ENCODE peak calls at places on chromosome 7, in seven cellular contexts. U is endothelial cell, W is HFFc6, S is cardiac muscle cell, T is glutamatergic neuron, X is fibroblast of mammary gland, Z is fibroblast of the aortic adventitia. C is an unnamed sample.

GRCh38 chr7:2729043-2729892 is 41.3 kb downstream of the AMZ1 start:
- DNase-seq in U (no peak), W (no peak), S (no peak), T (no peak), X (peak; percentile 47), Z (no peak), C (no peak)

GRCh38 chr7:124959676-124960075 is 30.1 kb upstream of the POT1 start:
- DNase-seq in U (no peak), W (no peak), S (no peak), T (no peak), X (no peak), Z (no peak), C (no peak)

GRCh38 chr7:128073671-128074070 is 42.4 kb upstream of the LRRC4 start:
- DNase-seq in U (no peak), W (no peak), S (no peak), T (no peak), X (no peak), Z (no peak), C (no peak)

GRCh38 chr7:220151-220841 is 27.9 kb downstream of the FAM20C start:
- DNase-seq in U (peak; percentile 23), W (peak; percentile 60), S (peak; percentile 47), T (peak; percentile 61), X (peak; percentile 30), Z (no peak), C (no peak)

GRCh38 chr7:158541330-158542010 is 46.2 kb downstream of the PTPRN2 start:
- DNase-seq in U (no peak), W (no peak), S (no peak), T (no peak), X (no peak), Z (no peak), C (no peak)

GRCh38 chr7:73313521-73313906 is 4.9 kb upstream of the NSUN5 start:
- DNase-seq in U (no peak), W (no peak), S (no peak), T (no peak), X (no peak), Z (no peak), C (no peak)

GRCh38 chr7:127365957-127366315 is 26.6 kb downstream of the ZNF800 start:
- DNase-seq in U (no peak), W (no peak), S (no peak), T (no peak), X (no peak), Z (no peak), C (no peak)

GRCh38 chr7:73992104-73992562 is 35.8 kb upstream of the ELN start:
- DNase-seq in U (no peak), W (peak; percentile 50), S (peak; percentile 28), T (no peak), X (peak; percentile 46), Z (peak; percentile 94), C (no peak)

GRCh38 chr7:7157887-7158271 is 24.5 kb upstream of the C1GALT1 start:
- DNase-seq in U (no peak), W (peak; percentile 71), S (no peak), T (no peak), X (peak; percentile 69), Z (peak; percentile 78), C (no peak)

GRCh38 chr7:126535176-126535575 is 717.6 kb downstream of the GRM8 start:
- DNase-seq in U (no peak), W (no peak), S (no peak), T (no peak), X (no peak), Z (no peak), C (no peak)

GRCh38 chr7:102916426-102916825 is 3.6 kb downstream of the LRRC17 start:
- DNase-seq in U (no peak), W (peak; percentile 62), S (no peak), T (no peak), X (peak; percentile 92), Z (peak; percentile 87), C (no peak)

GRCh38 chr7:41447106-41448042 is 255.5 kb downstream of the INHBA start:
- DNase-seq in U (no peak), W (no peak), S (peak; percentile 5), T (no peak), X (no peak), Z (peak; percentile 30), C (no peak)

GRCh38 chr7:93115796-93116195 is 2.0 kb downstream of the SAMD9 start:
- DNase-seq in U (no peak), W (peak; percentile 62), S (no peak), T (no peak), X (peak; percentile 75), Z (peak; percentile 68), C (no peak)

GRCh38 chr7:33986951-33987948 is 81.9 kb downstream of the BMPER start:
- DNase-seq in U (no peak), W (peak; percentile 97), S (no peak), T (no peak), X (peak; percentile 100), Z (peak; percentile 99), C (no peak)

GRCh38 chr7:136140469-136140868 is 163.3 kb upstream of the MTPN start:
- DNase-seq in U (no peak), W (no peak), S (no peak), T (no peak), X (no peak), Z (no peak), C (no peak)

GRCh38 chr7:128010392-128011078 is 20.7 kb downstream of the LRRC4 start:
- DNase-seq in U (no peak), W (no peak), S (no peak), T (no peak), X (no peak), Z (no peak), C (no peak)

GRCh38 chr7:136004083-136004482 is 26.9 kb upstream of the MTPN start:
- DNase-seq in U (no peak), W (no peak), S (no peak), T (no peak), X (no peak), Z (no peak), C (no peak)

GRCh38 chr7:128266891-128267839 is 26.1 kb downstream of the LEP start:
- DNase-seq in U (peak; percentile 11), W (peak; percentile 72), S (peak; percentile 17), T (peak; percentile 66), X (peak; percentile 59), Z (peak; percentile 78), C (no peak)

GRCh38 chr7:18302077-18302476 is 193.5 kb upstream of the HDAC9 start:
- DNase-seq in U (no peak), W (no peak), S (no peak), T (no peak), X (no peak), Z (no peak), C (no peak)

DNA sequence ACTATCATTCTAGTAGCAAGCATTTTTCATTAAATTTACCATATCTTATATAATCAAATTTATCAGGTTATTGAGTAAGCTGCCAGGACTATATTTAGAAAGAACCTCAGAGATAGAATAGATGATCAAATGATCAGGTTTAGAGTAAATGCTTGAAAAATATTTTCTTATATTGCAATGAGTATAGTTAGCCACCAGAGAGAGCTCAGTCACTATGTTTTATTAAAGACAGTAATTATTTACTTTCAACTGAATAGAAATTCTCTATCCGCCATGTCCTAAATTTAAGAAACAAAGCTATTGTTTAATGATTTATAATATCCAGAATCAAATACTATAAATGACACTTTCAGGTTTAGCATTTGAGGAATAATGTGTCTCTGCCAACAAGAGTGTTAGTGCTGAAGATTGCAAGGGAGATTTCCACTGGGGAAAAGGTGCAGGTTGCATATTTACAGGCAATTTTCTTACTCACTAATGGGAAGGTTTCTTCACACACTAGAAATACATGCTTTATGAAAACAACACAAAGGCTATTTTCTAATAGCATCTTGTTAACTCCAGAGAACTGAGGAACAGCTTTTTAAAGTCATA is 184.7 kb downstream of the DGKB start:
- DNase-seq in U (no peak), W (peak; percentile 13), S (peak; percentile 45), T (no peak), X (peak; percentile 40), Z (peak; percentile 65), C (no peak)
- TF ChIP-seq CTCF in U (peak; percentile 67), W (peak; percentile 89), S (peak; percentile 56), T (peak; percentile 51), X (peak; percentile 54), Z (peak; percentile 59), C (no peak)

GRCh38 chr7:87565877-87566276 is 34.8 kb downstream of the ABCB1 start:
- DNase-seq in U (no peak), W (no peak), S (no peak), T (no peak), X (no peak), Z (no peak), C (no peak)

GRCh38 chr7:87567052-87567451 is 33.6 kb downstream of the ABCB1 start:
- DNase-seq in U (no peak), W (no peak), S (no peak), T (no peak), X (no peak), Z (no peak), C (no peak)

GRCh38 chr7:87566311-87566710 is 34.4 kb downstream of the ABCB1 start:
- DNase-seq in U (no peak), W (no peak), S (no peak), T (no peak), X (no peak), Z (no peak), C (no peak)

GRCh38 chr7:87561702-87562101 is 39.0 kb downstream of the ABCB1 start:
- DNase-seq in U (no peak), W (no peak), S (no peak), T (no peak), X (no peak), Z (no peak), C (no peak)

GRCh38 chr7:87564290-87564963 is 36.3 kb downstream of the ABCB1 start:
- DNase-seq in U (peak; percentile 24), W (no peak), S (peak; percentile 20), T (no peak), X (peak; percentile 6), Z (no peak), C (no peak)
- TF ChIP-seq CTCF in U (no peak), W (peak; percentile 65), S (peak; percentile 27), T (no peak), X (peak; percentile 43), Z (peak; percentile 3), C (peak; percentile 23)

DNA sequence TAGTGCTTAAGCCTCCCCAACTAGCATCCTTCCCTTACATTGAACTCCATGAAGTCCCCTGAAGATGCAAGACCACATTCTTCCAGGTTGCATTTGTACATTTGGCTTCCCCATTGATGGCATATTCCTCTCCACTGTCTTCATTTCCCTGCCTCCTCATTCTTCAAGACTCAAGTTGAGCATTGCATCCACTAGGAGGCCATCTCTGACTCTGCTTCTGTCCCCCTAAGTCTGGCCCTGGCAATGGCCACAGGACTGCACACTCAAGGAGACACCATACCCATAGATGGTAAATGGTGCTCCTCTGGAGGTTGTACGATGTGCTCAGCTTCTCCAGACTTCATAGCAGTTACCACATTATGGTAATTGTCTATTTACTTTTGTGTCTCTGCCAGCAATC is 112.5 kb downstream of the PTPRZ1 start:
- DNase-seq in U (no peak), W (no peak), S (no peak), T (no peak), X (no peak), Z (no peak), C (no peak)
- TF ChIP-seq CTCF in U (no peak), W (peak; percentile 33), S (no peak), T (no peak), X (peak; percentile 7), Z (no peak), C (no peak)

DNA sequence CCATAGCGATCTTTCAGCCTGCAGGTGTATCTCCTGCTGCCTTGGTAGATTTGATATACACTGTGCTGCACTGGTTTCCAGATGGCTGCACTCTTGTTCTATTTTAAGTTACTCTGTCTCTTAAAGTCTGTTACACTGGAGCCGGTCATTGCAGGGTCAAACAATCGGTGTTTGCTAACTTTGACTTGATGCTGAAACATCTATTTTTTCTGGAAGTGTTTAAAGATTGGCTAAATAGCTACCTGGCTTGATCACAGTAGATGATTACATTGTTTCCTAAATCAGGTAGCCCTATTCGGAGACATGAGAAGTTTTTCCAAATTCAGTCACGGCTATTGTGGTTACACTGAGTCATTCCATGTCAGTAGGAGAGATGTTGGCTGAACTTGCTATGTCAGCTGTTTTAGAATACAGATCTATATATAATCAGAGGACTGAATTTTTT is 574.8 kb downstream of the ETV1 start:
- DNase-seq in U (no peak), W (no peak), S (peak; percentile 60), T (no peak), X (peak; percentile 17), Z (no peak), C (no peak)
- TF ChIP-seq CTCF in U (no peak), W (no peak), S (no peak), T (no peak), X (no peak), Z (no peak), C (no peak)

C was measured in natural killer cell.